ENCODE peak calls at places on chromosome 18, in four cellular contexts. W is K562, Z is GM04503, X is foreskin fibroblast. V is an unnamed sample.
A peak's percentile ranks its signal among the peaks of the same experiment; 100 is the strongest.

GRCh38 chr18:58194028-58194427 is 150.0 kb downstream of the NEDD4L start:
- DNase-seq in W (peak; percentile 32), Z (no peak), X (no peak), V (no peak)

GRCh38 chr18:77671456-77672167 is 422.0 kb downstream of the GALR1 start:
- DNase-seq in W (no peak), Z (no peak), X (no peak), V (no peak)

GRCh38 chr18:22985250-22985649 is 52.1 kb downstream of the RBBP8 start:
- DNase-seq in W (no peak), Z (no peak), X (peak; percentile 4), V (no peak)

GRCh38 chr18:70421471-70421870 is 132.6 kb downstream of the SOCS6 start:
- DNase-seq in W (no peak), Z (no peak), X (no peak), V (no peak)

GRCh38 chr18:59220784-59221765 is 1.1 kb downstream of the GRP start:
- DNase-seq in W (no peak), Z (no peak), X (no peak), V (no peak)

GRCh38 chr18:7626922-7627440 is 59.9 kb downstream of the PTPRM start:
- DNase-seq in W (no peak), Z (no peak), X (peak; percentile 66), V (no peak)

GRCh38 chr18:55301836-55302235 is 286.2 kb downstream of the TCF4 start:
- DNase-seq in W (no peak), Z (no peak), X (no peak), V (no peak)

GRCh38 chr18:8288447-8289213 is 320.6 kb upstream of the RAB12 start:
- DNase-seq in W (no peak), Z (no peak), X (no peak), V (no peak)

GRCh38 chr18:24827500-24827899 is 367.1 kb downstream of the HRH4 start:
- DNase-seq in W (no peak), Z (no peak), X (peak; percentile 6), V (peak; percentile 24)

GRCh38 chr18:3758531-3758930 is 308.6 kb downstream of the TGIF1 start:
- DNase-seq in W (no peak), Z (no peak), X (no peak), V (no peak)

GRCh38 chr18:68699043-68699442 is 15.9 kb downstream of the TMX3 start:
- DNase-seq in W (no peak), Z (no peak), X (no peak), V (peak; percentile 39)